ENCODE peak calls at places on chromosomes 3 and 15, in nine cellular contexts. One of them, this sample, is unnamed.

GRCh38 chr15:90552162-90552928 is 22.6 kb downstream of the CRTC3 start:
- DNase-seq in T-helper 2 cell: no peak
- DNase-seq in cardiac fibroblast: peak; percentile 88
- DNase-seq in M059J: peak; percentile 88
- DNase-seq in skeletal muscle cell: peak; percentile 82
- DNase-seq in HT-29: no peak
- DNase-seq in ovary: peak; percentile 64
- DNase-seq in left colon: no peak
- DNase-seq in SW 1271: no peak
- DNase-seq in this sample: peak; percentile 63

GRCh38 chr3:131735121-131735520 is 232.3 kb upstream of the MRPL3 start:
- DNase-seq in T-helper 2 cell: no peak
- DNase-seq in cardiac fibroblast: peak; percentile 76
- DNase-seq in M059J: no peak
- DNase-seq in skeletal muscle cell: peak; percentile 73
- DNase-seq in HT-29: no peak
- DNase-seq in ovary: no peak
- DNase-seq in left colon: no peak
- DNase-seq in SW 1271: no peak
- DNase-seq in this sample: peak; percentile 24

GRCh38 chr3:64441861-64442260 is 216.6 kb upstream of the PRICKLE2 start:
- DNase-seq in T-helper 2 cell: no peak
- DNase-seq in cardiac fibroblast: no peak
- DNase-seq in M059J: no peak
- DNase-seq in skeletal muscle cell: no peak
- DNase-seq in HT-29: no peak
- DNase-seq in ovary: no peak
- DNase-seq in left colon: no peak
- DNase-seq in SW 1271: no peak
- DNase-seq in this sample: no peak

GRCh38 chr15:70672081-70672480 is 91.3 kb downstream of the UACA start:
- DNase-seq in T-helper 2 cell: no peak
- DNase-seq in cardiac fibroblast: no peak
- DNase-seq in M059J: peak; percentile 9
- DNase-seq in skeletal muscle cell: no peak
- DNase-seq in HT-29: no peak
- DNase-seq in ovary: no peak
- DNase-seq in left colon: no peak
- DNase-seq in SW 1271: no peak
- DNase-seq in this sample: peak; percentile 3

GRCh38 chr3:136898954-136899353 is 36.9 kb downstream of the NCK1 start:
- DNase-seq in T-helper 2 cell: no peak
- DNase-seq in cardiac fibroblast: no peak
- DNase-seq in M059J: peak; percentile 21
- DNase-seq in skeletal muscle cell: no peak
- DNase-seq in HT-29: no peak
- DNase-seq in ovary: no peak
- DNase-seq in left colon: no peak
- DNase-seq in SW 1271: no peak
- DNase-seq in this sample: no peak

GRCh38 chr3:32725721-32726120 is 40.7 kb downstream of the CNOT10 start:
- DNase-seq in T-helper 2 cell: no peak
- DNase-seq in cardiac fibroblast: peak; percentile 56
- DNase-seq in M059J: peak; percentile 12
- DNase-seq in skeletal muscle cell: no peak
- DNase-seq in HT-29: no peak
- DNase-seq in ovary: no peak
- DNase-seq in left colon: no peak
- DNase-seq in SW 1271: no peak
- DNase-seq in this sample: no peak

GRCh38 chr3:149936812-149937230 is 33.9 kb downstream of the PFN2 start:
- DNase-seq in T-helper 2 cell: peak; percentile 2
- DNase-seq in cardiac fibroblast: peak; percentile 75
- DNase-seq in M059J: peak; percentile 55
- DNase-seq in skeletal muscle cell: peak; percentile 11
- DNase-seq in HT-29: peak; percentile 77
- DNase-seq in ovary: no peak
- DNase-seq in left colon: peak; percentile 41
- DNase-seq in SW 1271: no peak
- DNase-seq in this sample: no peak

GRCh38 chr3:13461169-13462124 is 18.7 kb upstream of the HDAC11 start:
- DNase-seq in T-helper 2 cell: peak; percentile 60
- DNase-seq in cardiac fibroblast: peak; percentile 51
- DNase-seq in M059J: peak; percentile 48
- DNase-seq in skeletal muscle cell: no peak
- DNase-seq in HT-29: peak; percentile 74
- DNase-seq in ovary: peak; percentile 56
- DNase-seq in left colon: peak; percentile 68
- DNase-seq in SW 1271: no peak
- DNase-seq in this sample: no peak

GRCh38 chr15:97941572-97941971 is 18.9 kb upstream of the ARRDC4 start:
- DNase-seq in T-helper 2 cell: no peak
- DNase-seq in cardiac fibroblast: no peak
- DNase-seq in M059J: peak; percentile 4
- DNase-seq in skeletal muscle cell: no peak
- DNase-seq in HT-29: no peak
- DNase-seq in ovary: no peak
- DNase-seq in left colon: no peak
- DNase-seq in SW 1271: no peak
- DNase-seq in this sample: no peak

GRCh38 chr3:49411550-49411967 is 217 bp downstream of the RHOA start:
- DNase-seq in T-helper 2 cell: peak; percentile 27
- DNase-seq in cardiac fibroblast: no peak
- DNase-seq in M059J: no peak
- DNase-seq in skeletal muscle cell: no peak
- DNase-seq in HT-29: no peak
- DNase-seq in ovary: peak; percentile 80
- DNase-seq in left colon: peak; percentile 75
- DNase-seq in SW 1271: no peak
- DNase-seq in this sample: no peak

GRCh38 chr15:40650479-40650878 is 44.5 kb upstream of the RAD51 start:
- DNase-seq in T-helper 2 cell: no peak
- DNase-seq in cardiac fibroblast: no peak
- DNase-seq in M059J: no peak
- DNase-seq in skeletal muscle cell: no peak
- DNase-seq in HT-29: no peak
- DNase-seq in ovary: no peak
- DNase-seq in left colon: no peak
- DNase-seq in SW 1271: no peak
- DNase-seq in this sample: no peak

GRCh38 chr3:66989860-66990696 is 8.0 kb upstream of the KBTBD8 start:
- DNase-seq in T-helper 2 cell: no peak
- DNase-seq in cardiac fibroblast: peak; percentile 33
- DNase-seq in M059J: peak; percentile 24
- DNase-seq in skeletal muscle cell: no peak
- DNase-seq in HT-29: no peak
- DNase-seq in ovary: no peak
- DNase-seq in left colon: no peak
- DNase-seq in SW 1271: no peak
- DNase-seq in this sample: no peak

GRCh38 chr3:152355744-152356665 is 87.3 kb downstream of the MBNL1 start:
- DNase-seq in T-helper 2 cell: no peak
- DNase-seq in cardiac fibroblast: peak; percentile 70
- DNase-seq in M059J: no peak
- DNase-seq in skeletal muscle cell: no peak
- DNase-seq in HT-29: no peak
- DNase-seq in ovary: no peak
- DNase-seq in left colon: no peak
- DNase-seq in SW 1271: no peak
- DNase-seq in this sample: no peak

GRCh38 chr3:181698263-181698944 is 13.3 kb upstream of the SOX2 start:
- DNase-seq in T-helper 2 cell: no peak
- DNase-seq in cardiac fibroblast: no peak
- DNase-seq in M059J: no peak
- DNase-seq in skeletal muscle cell: no peak
- DNase-seq in HT-29: no peak
- DNase-seq in ovary: no peak
- DNase-seq in left colon: no peak
- DNase-seq in SW 1271: no peak
- DNase-seq in this sample: no peak

GRCh38 chr3:131848111-131848510 is 186.7 kb downstream of the CPNE4 start:
- DNase-seq in T-helper 2 cell: no peak
- DNase-seq in cardiac fibroblast: no peak
- DNase-seq in M059J: no peak
- DNase-seq in skeletal muscle cell: no peak
- DNase-seq in HT-29: no peak
- DNase-seq in ovary: no peak
- DNase-seq in left colon: no peak
- DNase-seq in SW 1271: no peak
- DNase-seq in this sample: no peak

GRCh38 chr15:75727851-75728715 is 15.4 kb upstream of the CSPG4 start:
- DNase-seq in T-helper 2 cell: peak; percentile 61
- DNase-seq in cardiac fibroblast: peak; percentile 51
- DNase-seq in M059J: peak; percentile 32
- DNase-seq in skeletal muscle cell: no peak
- DNase-seq in HT-29: peak; percentile 79
- DNase-seq in ovary: peak; percentile 73
- DNase-seq in left colon: peak; percentile 75
- DNase-seq in SW 1271: no peak
- DNase-seq in this sample: no peak

GRCh38 chr15:99016680-99017321 is 9.2 kb upstream of the PGPEP1L start:
- DNase-seq in T-helper 2 cell: no peak
- DNase-seq in cardiac fibroblast: peak; percentile 31
- DNase-seq in M059J: peak; percentile 82
- DNase-seq in skeletal muscle cell: peak; percentile 33
- DNase-seq in HT-29: no peak
- DNase-seq in ovary: no peak
- DNase-seq in left colon: no peak
- DNase-seq in SW 1271: no peak
- DNase-seq in this sample: peak; percentile 17

GRCh38 chr3:6791161-6791560 is 69.8 kb upstream of the GRM7 start:
- DNase-seq in T-helper 2 cell: no peak
- DNase-seq in cardiac fibroblast: peak; percentile 10
- DNase-seq in M059J: no peak
- DNase-seq in skeletal muscle cell: no peak
- DNase-seq in HT-29: no peak
- DNase-seq in ovary: no peak
- DNase-seq in left colon: no peak
- DNase-seq in SW 1271: no peak
- DNase-seq in this sample: no peak

GRCh38 chr3:28286595-28286994 is 45.2 kb downstream of the CMC1 start:
- DNase-seq in T-helper 2 cell: no peak
- DNase-seq in cardiac fibroblast: peak; percentile 69
- DNase-seq in M059J: peak; percentile 36
- DNase-seq in skeletal muscle cell: peak; percentile 3
- DNase-seq in HT-29: peak; percentile 57
- DNase-seq in ovary: no peak
- DNase-seq in left colon: no peak
- DNase-seq in SW 1271: no peak
- DNase-seq in this sample: peak; percentile 9

GRCh38 chr15:56245871-56246814 is 2.5 kb upstream of the RFX7 start:
- DNase-seq in T-helper 2 cell: peak; percentile 85
- DNase-seq in cardiac fibroblast: peak; percentile 93
- DNase-seq in M059J: peak; percentile 87
- DNase-seq in skeletal muscle cell: peak; percentile 43
- DNase-seq in HT-29: peak; percentile 98
- DNase-seq in ovary: peak; percentile 87
- DNase-seq in left colon: peak; percentile 96
- DNase-seq in SW 1271: peak; percentile 91
- DNase-seq in this sample: peak; percentile 41

GRCh38 chr3:29475854-29476253 is 195.0 kb downstream of the RBMS3 start:
- DNase-seq in T-helper 2 cell: no peak
- DNase-seq in cardiac fibroblast: no peak
- DNase-seq in M059J: no peak
- DNase-seq in skeletal muscle cell: no peak
- DNase-seq in HT-29: no peak
- DNase-seq in ovary: no peak
- DNase-seq in left colon: no peak
- DNase-seq in SW 1271: no peak
- DNase-seq in this sample: no peak

GRCh38 chr3:159169828-159170227 is 368.0 kb downstream of the MFSD1 start:
- DNase-seq in T-helper 2 cell: no peak
- DNase-seq in cardiac fibroblast: peak; percentile 92
- DNase-seq in M059J: peak; percentile 88
- DNase-seq in skeletal muscle cell: peak; percentile 52
- DNase-seq in HT-29: peak; percentile 73
- DNase-seq in ovary: no peak
- DNase-seq in left colon: no peak
- DNase-seq in SW 1271: no peak
- DNase-seq in this sample: peak; percentile 44

GRCh38 chr3:197847866-197848401 is 56.9 kb downstream of the LRCH3 start:
- DNase-seq in T-helper 2 cell: no peak
- DNase-seq in cardiac fibroblast: no peak
- DNase-seq in M059J: peak; percentile 5
- DNase-seq in skeletal muscle cell: no peak
- DNase-seq in HT-29: no peak
- DNase-seq in ovary: no peak
- DNase-seq in left colon: no peak
- DNase-seq in SW 1271: no peak
- DNase-seq in this sample: no peak

GRCh38 chr3:58617338-58617761 is 40.2 kb upstream of the FAM107A start:
- DNase-seq in T-helper 2 cell: no peak
- DNase-seq in cardiac fibroblast: no peak
- DNase-seq in M059J: no peak
- DNase-seq in skeletal muscle cell: peak; percentile 50
- DNase-seq in HT-29: no peak
- DNase-seq in ovary: peak; percentile 84
- DNase-seq in left colon: no peak
- DNase-seq in SW 1271: no peak
- DNase-seq in this sample: no peak

GRCh38 chr3:8869613-8870012 is 93.7 kb downstream of the RAD18 start:
- DNase-seq in T-helper 2 cell: no peak
- DNase-seq in cardiac fibroblast: peak; percentile 98
- DNase-seq in M059J: peak; percentile 97
- DNase-seq in skeletal muscle cell: peak; percentile 93
- DNase-seq in HT-29: peak; percentile 64
- DNase-seq in ovary: no peak
- DNase-seq in left colon: no peak
- DNase-seq in SW 1271: peak; percentile 99
- DNase-seq in this sample: peak; percentile 91

GRCh38 chr15:61041886-61042285 is 187.2 kb downstream of the RORA start:
- DNase-seq in T-helper 2 cell: no peak
- DNase-seq in cardiac fibroblast: no peak
- DNase-seq in M059J: no peak
- DNase-seq in skeletal muscle cell: no peak
- DNase-seq in HT-29: peak; percentile 5
- DNase-seq in ovary: no peak
- DNase-seq in left colon: no peak
- DNase-seq in SW 1271: no peak
- DNase-seq in this sample: no peak

GRCh38 chr15:74326759-74327158 is 40.7 kb downstream of the CYP11A1 start:
- DNase-seq in T-helper 2 cell: no peak
- DNase-seq in cardiac fibroblast: no peak
- DNase-seq in M059J: no peak
- DNase-seq in skeletal muscle cell: no peak
- DNase-seq in HT-29: no peak
- DNase-seq in ovary: peak; percentile 95
- DNase-seq in left colon: no peak
- DNase-seq in SW 1271: no peak
- DNase-seq in this sample: no peak

GRCh38 chr3:179093807-179094206 is 22.2 kb upstream of the ZMAT3 start:
- DNase-seq in T-helper 2 cell: no peak
- DNase-seq in cardiac fibroblast: peak; percentile 33
- DNase-seq in M059J: peak; percentile 55
- DNase-seq in skeletal muscle cell: peak; percentile 62
- DNase-seq in HT-29: no peak
- DNase-seq in ovary: no peak
- DNase-seq in left colon: no peak
- DNase-seq in SW 1271: no peak
- DNase-seq in this sample: no peak

GRCh38 chr3:175404026-175404425 is 544.9 kb downstream of the NAALADL2 start:
- DNase-seq in T-helper 2 cell: no peak
- DNase-seq in cardiac fibroblast: no peak
- DNase-seq in M059J: no peak
- DNase-seq in skeletal muscle cell: no peak
- DNase-seq in HT-29: no peak
- DNase-seq in ovary: no peak
- DNase-seq in left colon: no peak
- DNase-seq in SW 1271: no peak
- DNase-seq in this sample: no peak

GRCh38 chr15:57551717-57552677 is 39.7 kb upstream of the MYZAP start:
- DNase-seq in T-helper 2 cell: no peak
- DNase-seq in cardiac fibroblast: peak; percentile 89
- DNase-seq in M059J: peak; percentile 95
- DNase-seq in skeletal muscle cell: no peak
- DNase-seq in HT-29: peak; percentile 68
- DNase-seq in ovary: no peak
- DNase-seq in left colon: no peak
- DNase-seq in SW 1271: peak; percentile 63
- DNase-seq in this sample: peak; percentile 26

GRCh38 chr15:55859681-55860080 is 116.7 kb upstream of the PRTG start:
- DNase-seq in T-helper 2 cell: no peak
- DNase-seq in cardiac fibroblast: no peak
- DNase-seq in M059J: peak; percentile 4
- DNase-seq in skeletal muscle cell: no peak
- DNase-seq in HT-29: no peak
- DNase-seq in ovary: no peak
- DNase-seq in left colon: no peak
- DNase-seq in SW 1271: no peak
- DNase-seq in this sample: no peak

This sample was measured in AG04449.